ENCODE peak calls at places on chromosome 19, in six cellular contexts. H, Q, G, T, K and S are unnamed samples.

GRCh38 chr19:31226536-31226935 is 122.7 kb downstream of the TSHZ3 start:
- DNase-seq in T (no peak), Q (no peak), H (no peak), K (no peak), G (no peak), S (no peak)

GRCh38 chr19:58330458-58330857 is 3.7 kb downstream of the ZSCAN22 start:
- DNase-seq in Q (peak; percentile 83), G (no peak), K (no peak), H (no peak), T (no peak), S (no peak)

GRCh38 chr19:38564981-38565685 is 52.6 kb downstream of the MAP4K1 start:
- DNase-seq in K (no peak), T (no peak), Q (no peak), G (no peak), H (no peak), S (no peak)

GRCh38 chr19:52959613-52960295 is 2.9 kb downstream of the ZNF816 start:
- DNase-seq in H (no peak), T (no peak), Q (peak; percentile 38), K (no peak), G (no peak), S (no peak)

GRCh38 chr19:10288662-10289166 is 1.0 kb upstream of the ICAM5 start:
- DNase-seq in H (no peak), Q (no peak), G (no peak), K (no peak), T (no peak), S (no peak)

GRCh38 chr19:45154064-45154827 is 6.5 kb downstream of the NKPD1 start:
- DNase-seq in K (no peak), G (no peak), T (no peak), Q (peak; percentile 45), H (no peak), S (no peak)

GRCh38 chr19:48635263-48635965 is 1.8 kb downstream of the DBP start:
- DNase-seq in K (no peak), H (no peak), G (peak; percentile 70), Q (no peak), T (no peak), S (no peak)

GRCh38 chr19:10074153-10074552 is 12.0 kb upstream of the SHFL start:
- DNase-seq in Q (peak; percentile 27), K (no peak), T (no peak), H (no peak), G (no peak), S (no peak)

GRCh38 chr19:38932425-38933179 is 1.9 kb downstream of the MRPS12 start:
- DNase-seq in H (no peak), G (no peak), Q (no peak), K (no peak), T (no peak), S (no peak)

GRCh38 chr19:49387936-49388372 is at the start of gene KASH5:
- DNase-seq in G (peak; percentile 52), T (no peak), Q (no peak), H (peak; percentile 75), K (no peak), S (no peak)

GRCh38 chr19:30653646-30654386 is 281.6 kb downstream of the ZNF536 start:
- DNase-seq in Q (no peak), K (no peak), G (no peak), T (no peak), H (no peak), S (peak; percentile 71)

GRCh38 chr19:11269408-11269807 is 7.1 kb upstream of the DOCK6 start:
- DNase-seq in H (no peak), Q (peak; percentile 29), K (no peak), G (no peak), T (no peak), S (no peak)

GRCh38 chr19:49058592-49058991 is 1.0 kb upstream of the CGB7 start:
- DNase-seq in K (no peak), G (no peak), T (no peak), Q (peak; percentile 20), H (peak; percentile 63), S (no peak)

GRCh38 chr19:49999371-50000010 is 25.7 kb downstream of the VRK3 start:
- DNase-seq in T (no peak), K (no peak), G (no peak), Q (no peak), H (no peak), S (no peak)

GRCh38 chr19:54420383-54421168 is 5.3 kb downstream of the TTYH1 start:
- DNase-seq in Q (no peak), H (peak; percentile 41), K (no peak), G (no peak), T (no peak), S (no peak)

GRCh38 chr19:16139752-16140151 is 3.7 kb upstream of the HSH2D start:
- DNase-seq in K (no peak), H (no peak), G (no peak), T (no peak), Q (no peak), S (no peak)

GRCh38 chr19:38512277-38512676 is 78.8 kb downstream of the RYR1 start:
- DNase-seq in G (no peak), K (no peak), Q (no peak), H (no peak), T (no peak), S (no peak)

GRCh38 chr19:16789238-16789637 is 40.0 kb upstream of the SIN3B start:
- DNase-seq in K (no peak), H (no peak), G (no peak), Q (no peak), T (no peak), S (no peak)

GRCh38 chr19:44303976-44304568 is 753 bp downstream of the ZNF235 start:
- DNase-seq in T (no peak), H (no peak), G (no peak), K (no peak), Q (no peak), S (no peak)

GRCh38 chr19:15508035-15508710 is at the start of gene CYP4F22:
- DNase-seq in G (no peak), K (no peak), T (no peak), H (no peak), Q (no peak), S (no peak)

GRCh38 chr19:1651061-1651547 is 1.3 kb downstream of the TCF3 start:
- DNase-seq in H (no peak), G (no peak), Q (no peak), T (no peak), K (no peak), S (no peak)

GRCh38 chr19:1651548-1652394 is 644 bp downstream of the TCF3 start:
- DNase-seq in K (no peak), T (no peak), H (peak; percentile 34), G (no peak), Q (peak; percentile 36), S (no peak)

GRCh38 chr19:1648926-1649541 is 3.4 kb downstream of the TCF3 start:
- DNase-seq in T (no peak), Q (no peak), G (no peak), K (no peak), H (no peak), S (no peak)

GRCh38 chr19:1649706-1650626 is 2.4 kb downstream of the TCF3 start:
- DNase-seq in G (no peak), H (no peak), T (no peak), K (no peak), Q (no peak), S (no peak)

DNA sequence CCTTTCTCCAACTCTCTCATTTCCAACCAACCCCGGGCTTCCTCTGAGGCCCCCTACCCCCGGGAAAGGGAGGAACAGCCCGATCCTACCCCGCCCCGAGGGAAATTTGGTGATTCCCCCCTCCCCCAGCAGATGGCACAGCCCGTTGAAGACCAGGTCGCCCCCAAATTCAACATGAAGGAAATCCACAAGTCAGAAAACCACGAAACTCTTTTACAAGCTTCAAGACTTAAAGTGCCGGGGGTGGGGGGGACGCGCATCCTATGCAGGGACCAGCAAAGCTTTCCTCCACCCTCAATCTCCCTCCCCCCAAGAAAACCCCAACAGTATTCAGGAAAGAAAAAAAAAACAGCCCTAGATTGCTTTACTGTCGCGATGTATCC is 1.8 kb downstream of the TCF3 start:
- DNase-seq in T (no peak), Q (no peak), H (no peak), K (no peak), G (no peak), S (no peak)
- TF ChIP-seq CTCF in T (no peak), Q (no peak), H (no peak), K (peak; percentile 6), G (no peak), S (no peak)

GRCh38 chr19:34041922-34042521 is 130.3 kb upstream of the LSM14A start:
- DNase-seq in Q (peak; percentile 20), H (no peak), T (no peak), K (no peak), G (no peak), S (no peak)
- TF ChIP-seq CTCF in Q (peak; percentile 86), H (peak; percentile 61), T (peak; percentile 72), K (peak; percentile 91), G (peak; percentile 30), S (peak; percentile 74)

GRCh38 chr19:42140125-42140754 is 8.0 kb upstream of the POU2F2 start:
- DNase-seq in H (no peak), G (no peak), T (no peak), Q (peak; percentile 39), K (no peak), S (peak; percentile 90)
- TF ChIP-seq CTCF in H (no peak), G (no peak), T (no peak), Q (no peak), K (no peak), S (no peak)

GRCh38 chr19:40502647-40503046 is 35.8 kb downstream of the SPTBN4 start:
- DNase-seq in K (no peak), Q (no peak), G (no peak), H (no peak), T (no peak), S (no peak)

GRCh38 chr19:40507892-40508291 is 41.1 kb downstream of the SPTBN4 start:
- DNase-seq in T (no peak), G (no peak), Q (no peak), H (no peak), K (no peak), S (no peak)

GRCh38 chr19:40503300-40503699 is 36.5 kb downstream of the SPTBN4 start:
- DNase-seq in T (no peak), G (no peak), Q (no peak), H (no peak), K (no peak), S (no peak)

GRCh38 chr19:40508739-40509260 is 42.0 kb downstream of the SPTBN4 start:
- DNase-seq in K (no peak), H (no peak), T (no peak), Q (no peak), G (no peak), S (no peak)

DNA sequence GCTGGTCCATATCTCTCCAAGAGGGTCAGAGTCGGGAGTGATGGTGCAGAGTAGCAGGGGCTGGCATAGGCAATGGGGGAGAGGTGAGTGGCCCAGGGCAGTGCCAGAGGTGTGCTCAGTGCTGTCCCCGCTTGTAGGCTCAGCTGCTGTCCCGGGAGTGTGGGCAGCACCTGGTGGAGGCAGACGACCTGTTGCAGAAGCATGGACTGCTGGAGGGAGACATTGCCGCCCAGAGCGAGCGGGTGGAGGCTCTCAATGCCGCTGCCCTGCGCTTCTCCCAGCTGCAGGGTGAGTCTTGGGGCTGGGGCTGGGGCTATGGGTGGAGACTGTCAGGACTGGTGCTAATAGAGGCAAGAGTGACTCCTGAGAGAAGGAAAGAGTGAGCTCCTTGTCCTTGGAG is 39.3 kb downstream of the SPTBN4 start:
- DNase-seq in G (no peak), K (no peak), Q (no peak), T (no peak), H (no peak), S (no peak)
- TF ChIP-seq CTCF in G (no peak), K (no peak), Q (no peak), T (no peak), H (no peak), S (no peak)